ENCODE peak calls at places on chromosomes 16 and 17, in four cellular contexts. N, B, M and U are unnamed samples.

GRCh38 chr17:65389426-65389825 is 172.0 kb downstream of the AXIN2 start:
- DNase-seq in B (no peak), M (no peak), N (no peak), U (no peak)

GRCh38 chr17:75048396-75048933 is 1.4 kb downstream of the KCTD2 start:
- DNase-seq in B (no peak), M (no peak), N (no peak), U (no peak)

GRCh38 chr17:11332706-11333105 is 91.7 kb downstream of the SHISA6 start:
- DNase-seq in N (no peak), B (no peak), M (no peak), U (no peak)

GRCh38 chr17:39674702-39675389 is 6.6 kb downstream of the PNMT start:
- DNase-seq in B (peak), N (peak), M (no peak), U (no peak)

GRCh38 chr17:8039611-8040168 is 831 bp downstream of the ALOX15B start:
- DNase-seq in M (no peak), N (no peak), B (no peak), U (no peak)

GRCh38 chr16:77213542-77214108 is 14.4 kb downstream of the SYCE1L start:
- DNase-seq in B (peak), M (no peak), N (no peak), U (peak)

GRCh38 chr16:73280366-73280765 is 232.4 kb upstream of the ZFHX3 start:
- DNase-seq in M (no peak), N (no peak), B (no peak), U (no peak)

GRCh38 chr17:7914771-7915610 is 1.1 kb downstream of the RNF227 start:
- DNase-seq in N (no peak), M (no peak), B (no peak), U (no peak)

GRCh38 chr16:53492499-53492898 is 10.5 kb downstream of the AKTIP start:
- DNase-seq in N (no peak), B (no peak), M (no peak), U (no peak)

GRCh38 chr17:48749621-48750553 is 21.3 kb upstream of the HOXB13 start:
- DNase-seq in B (no peak), N (no peak), M (no peak), U (no peak)

GRCh38 chr17:71334041-71334781 is 786.6 kb upstream of the SOX9 start:
- DNase-seq in M (no peak), N (no peak), B (no peak), U (no peak)

GRCh38 chr17:49343273-49343672 is 18.8 kb downstream of the ZNF652 start:
- DNase-seq in B (no peak), M (no peak), N (no peak), U (no peak)

GRCh38 chr17:65627892-65628622 is 66.6 kb upstream of the AXIN2 start:
- DNase-seq in M (no peak), N (no peak), B (peak), U (no peak)

GRCh38 chr16:2953706-2954105 is 10.4 kb upstream of the KREMEN2 start:
- DNase-seq in M (no peak), B (no peak), N (no peak), U (no peak)

GRCh38 chr17:49214665-49215360 is 4.3 kb downstream of the ABI3 start:
- DNase-seq in M (no peak), B (no peak), N (no peak), U (no peak)

GRCh38 chr16:4529085-4530060 is 9.2 kb downstream of the CDIP1 start:
- DNase-seq in N (no peak), M (peak), B (no peak), U (no peak)

GRCh38 chr16:72442381-72443158 is 270.6 kb upstream of the PMFBP1 start:
- DNase-seq in B (peak), N (no peak), M (no peak), U (no peak)

GRCh38 chr17:60249517-60249826 is 99.7 kb downstream of the CA4 start:
- DNase-seq in N (no peak), M (no peak), B (no peak), U (no peak)

GRCh38 chr16:10828851-10829331 is 10.3 kb upstream of the TVP23A start:
- DNase-seq in B (no peak), M (no peak), N (no peak), U (no peak)

GRCh38 chr17:688100-688989 is 26.3 kb downstream of the VPS53 start:
- DNase-seq in M (no peak), B (peak), N (no peak), U (no peak)
- TF ChIP-seq RAD21 in M (no peak), B (no peak), N (peak), U (peak)

GRCh38 chr17:38674749-38675615 is at the start of gene EPOP:
- DNase-seq in M (no peak), B (peak), N (peak), U (peak)

GRCh38 chr17:38673714-38674012 is 1.1 kb downstream of the EPOP start:
- DNase-seq in B (no peak), N (no peak), M (no peak), U (no peak)

GRCh38 chr17:38672788-38673713 is 1.7 kb downstream of the EPOP start:
- DNase-seq in B (no peak), M (no peak), N (no peak), U (no peak)

GRCh38 chr17:38671939-38672720 is 2.6 kb downstream of the EPOP start:
- DNase-seq in B (no peak), M (no peak), N (no peak), U (no peak)

GRCh38 chr17:38674013-38674748 is 576 bp downstream of the EPOP start:
- DNase-seq in N (no peak), M (no peak), B (no peak), U (no peak)
- TF ChIP-seq EZH2 in N (no peak), M (no peak), B (no peak), U (no peak)

GRCh38 chr17:37417852-37418251 is 11.2 kb downstream of the TADA2A start:
- DNase-seq in N (no peak), M (no peak), B (no peak), U (no peak)
- TF ChIP-seq POLR2AphosphoS5 in N (no peak), M (no peak), B (no peak), U (no peak)

DNA sequence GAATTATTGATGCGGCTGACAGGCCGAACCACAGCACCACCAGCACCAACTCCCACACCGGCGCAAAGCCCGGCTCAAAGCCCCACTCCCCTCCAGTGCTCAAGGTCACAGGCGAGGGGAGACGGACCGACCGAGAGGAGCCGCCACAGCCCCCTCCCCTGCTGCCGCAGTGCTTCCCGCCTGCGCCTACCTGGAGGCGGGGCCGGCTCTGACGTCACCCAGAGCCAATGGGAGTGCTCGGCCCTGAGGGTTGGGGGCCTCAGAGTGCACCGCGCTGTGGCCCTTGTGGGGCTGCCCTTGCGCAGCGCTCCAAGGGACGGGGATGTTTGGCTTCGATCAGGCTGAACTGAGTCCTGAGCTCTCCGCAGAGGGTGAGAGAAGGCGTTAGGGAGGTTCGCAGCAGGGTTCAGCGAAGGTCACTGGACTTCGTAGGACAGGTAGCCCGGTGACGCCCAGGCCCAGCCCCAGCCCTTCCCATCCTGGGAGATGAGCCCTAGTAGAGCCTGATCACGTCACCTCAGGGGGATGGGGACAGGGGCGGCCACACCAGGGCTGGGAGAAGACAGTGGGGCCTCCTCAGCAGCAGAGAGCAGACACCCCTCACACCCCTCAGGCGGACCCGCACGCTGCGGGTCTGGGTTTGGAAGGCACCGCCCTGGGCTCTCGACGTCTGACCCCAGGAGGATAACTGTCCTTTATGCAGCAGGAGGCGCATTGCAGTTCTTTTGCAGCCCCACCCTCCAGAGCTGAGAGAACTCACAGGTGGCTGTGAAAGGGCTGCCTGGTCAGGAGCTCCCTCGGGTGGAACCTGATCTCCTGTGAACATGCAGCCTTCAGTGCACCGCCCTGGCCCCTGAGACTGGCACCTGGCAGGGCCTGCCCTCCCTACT is 1.5 kb downstream of the NDRG4 start:
- DNase-seq in B (peak), M (no peak), N (peak), U (no peak)
- TF ChIP-seq RAD21 in B (no peak), M (no peak), N (no peak), U (no peak)

GRCh38 chr17:41835214-41835799 is 725 bp downstream of the NT5C3B start:
- DNase-seq in B (no peak), M (no peak), N (peak), U (no peak)
- TF ChIP-seq EZH2 in B (no peak), M (no peak), N (no peak), U (no peak)

GRCh38 chr17:13996758-13997157 is 72.5 kb upstream of the COX10 start:
- DNase-seq in N (no peak), B (no peak), M (no peak), U (no peak)
- TF ChIP-seq POLR2AphosphoS5 in N (no peak), B (no peak), M (no peak), U (no peak)

GRCh38 chr16:827513-827912 is 27.0 kb upstream of the GNG13 start:
- DNase-seq in B (no peak), M (no peak), N (no peak), U (no peak)
- TF ChIP-seq RAD21 in B (no peak), M (no peak), N (no peak), U (no peak)